ENCODE peak calls at places on chromosomes 6 and 20, in eight cellular contexts. D is DMS 273 treated with DMSO at 0.1 percent for 48 hours; I is AG04450; Z is fibroblast of mammary gland; R is tibial artery; W is cerebellar cortex; U is stromal cell of bone marrow; T is activated CD8-positive, alpha-beta memory T cell treated with anti-CD3 and anti-CD28 coated beads, Interleukin-2, amount 50 U/mL, for 4 hours. Y is an unnamed sample.

GRCh38 chr6:17863971-17864754 is 123.3 kb downstream of the KIF13A start:
- DNase-seq in D (no peak), I (no peak), Z (peak), R (peak), W (no peak), U (no peak), T (no peak), Y (no peak)

GRCh38 chr6:2764610-2765165 is 505 bp upstream of the WRNIP1 start:
- DNase-seq in D (peak), I (no peak), Z (peak), R (no peak), W (peak), U (peak), T (peak), Y (peak)

GRCh38 chr20:57265649-57266250 is 691 bp downstream of the BMP7 start:
- DNase-seq in D (no peak), I (no peak), Z (peak), R (no peak), W (no peak), U (no peak), T (no peak), Y (no peak)

GRCh38 chr6:145148392-145149175 is 586.7 kb downstream of the EPM2A start:
- DNase-seq in D (no peak), I (no peak), Z (peak), R (no peak), W (no peak), U (peak), T (no peak), Y (no peak)

GRCh38 chr6:130233332-130233731 is 10.6 kb upstream of the SAMD3 start:
- DNase-seq in D (no peak), I (peak), Z (peak), R (no peak), W (no peak), U (no peak), T (no peak), Y (no peak)

GRCh38 chr6:156795825-156796224 is 18.6 kb downstream of the ARID1B start:
- DNase-seq in D (no peak), I (no peak), Z (no peak), R (no peak), W (peak), U (no peak), T (no peak), Y (no peak)

GRCh38 chr20:11891081-11891826 is 26.4 kb upstream of the BTBD3 start:
- DNase-seq in D (peak), I (no peak), Z (peak), R (peak), W (no peak), U (no peak), T (peak), Y (peak)

GRCh38 chr20:60221593-60221992 is 263.4 kb downstream of the CDH26 start:
- DNase-seq in D (no peak), I (no peak), Z (no peak), R (no peak), W (no peak), U (no peak), T (no peak), Y (no peak)

GRCh38 chr20:12965212-12965879 is 43.4 kb upstream of the SPTLC3 start:
- DNase-seq in D (no peak), I (no peak), Z (peak), R (no peak), W (no peak), U (peak), T (no peak), Y (no peak)

GRCh38 chr20:13363473-13363872 is 142.4 kb downstream of the ISM1 start:
- DNase-seq in D (no peak), I (no peak), Z (no peak), R (no peak), W (no peak), U (no peak), T (no peak), Y (no peak)

GRCh38 chr6:105983763-105984162 is 102.4 kb upstream of the PRDM1 start:
- DNase-seq in D (no peak), I (no peak), Z (no peak), R (no peak), W (no peak), U (no peak), T (no peak), Y (no peak)

GRCh38 chr6:33407132-33407718 is 3.6 kb upstream of the PHF1 start:
- DNase-seq in D (no peak), I (no peak), Z (peak), R (no peak), W (peak), U (peak), T (no peak), Y (no peak)

GRCh38 chr6:3678946-3679345 is 72.6 kb downstream of the PXDC1 start:
- DNase-seq in D (no peak), I (no peak), Z (no peak), R (no peak), W (no peak), U (no peak), T (no peak), Y (no peak)

GRCh38 chr20:36777576-36777975 is 4.0 kb upstream of the DSN1 start:
- DNase-seq in D (no peak), I (no peak), Z (no peak), R (no peak), W (no peak), U (no peak), T (no peak), Y (no peak)

GRCh38 chr6:97653517-97653916 is 370.5 kb upstream of the MMS22L start:
- DNase-seq in D (no peak), I (no peak), Z (no peak), R (no peak), W (no peak), U (no peak), T (no peak), Y (no peak)

GRCh38 chr6:43269273-43270007 is 26.2 kb downstream of the TTBK1 start:
- DNase-seq in D (no peak), I (no peak), Z (no peak), R (no peak), W (no peak), U (no peak), T (peak), Y (no peak)

GRCh38 chr20:50728486-50728980 is 2.8 kb upstream of the PARD6B start:
- DNase-seq in D (no peak), I (no peak), Z (no peak), R (no peak), W (no peak), U (no peak), T (no peak), Y (no peak)

GRCh38 chr20:1998715-1999114 is 4.9 kb upstream of the PDYN start:
- DNase-seq in D (no peak), I (no peak), Z (no peak), R (no peak), W (no peak), U (no peak), T (no peak), Y (no peak)

GRCh38 chr20:43022081-43022480 is 167.6 kb downstream of the PTPRT start:
- DNase-seq in D (no peak), I (no peak), Z (no peak), R (no peak), W (no peak), U (no peak), T (no peak), Y (no peak)

GRCh38 chr6:69795469-69796080 is 1.2 kb downstream of the LMBRD1 start:
- DNase-seq in D (no peak), I (no peak), Z (no peak), R (no peak), W (peak), U (no peak), T (no peak), Y (peak)

GRCh38 chr6:112337209-112337638 is 9.9 kb upstream of the RFPL4B start:
- DNase-seq in D (peak), I (peak), Z (peak), R (peak), W (peak), U (peak), T (no peak), Y (no peak)

GRCh38 chr6:33276581-33276863 is 401 bp upstream of the B3GALT4 start:
- DNase-seq in D (no peak), I (no peak), Z (no peak), R (no peak), W (no peak), U (no peak), T (no peak), Y (no peak)

GRCh38 chr20:61252601-61253263 is 671 bp downstream of the CDH4 start:
- DNase-seq in D (no peak), I (no peak), Z (no peak), R (no peak), W (no peak), U (peak), T (no peak), Y (no peak)

GRCh38 chr20:48921883-48922867 is 664 bp downstream of the ARFGEF2 start:
- DNase-seq in D (peak), I (no peak), Z (peak), R (no peak), W (no peak), U (no peak), T (no peak), Y (no peak)

GRCh38 chr20:23205656-23206055 is 119.5 kb upstream of the CD93 start:
- DNase-seq in D (no peak), I (no peak), Z (peak), R (peak), W (peak), U (no peak), T (no peak), Y (no peak)

GRCh38 chr20:29448806-29449470 is 1808.5 kb upstream of the DEFB115 start:
- DNase-seq in D (no peak), I (no peak), Z (no peak), R (no peak), W (no peak), U (no peak), T (no peak), Y (no peak)

GRCh38 chr6:42032366-42032765 is 18.0 kb upstream of the TAF8 start:
- DNase-seq in D (no peak), I (no peak), Z (no peak), R (peak), W (no peak), U (no peak), T (no peak), Y (no peak)

GRCh38 chr20:5492941-5493340 is 176.2 kb upstream of the PROKR2 start:
- DNase-seq in D (no peak), I (no peak), Z (no peak), R (no peak), W (no peak), U (no peak), T (no peak), Y (no peak)

GRCh38 chr6:46011241-46012085 is 4.2 kb downstream of the CLIC5 start:
- DNase-seq in D (no peak), I (no peak), Z (no peak), R (no peak), W (no peak), U (no peak), T (peak), Y (peak)

GRCh38 chr20:31835977-31836852 is 9.2 kb downstream of the FOXS1 start:
- DNase-seq in D (peak), I (peak), Z (peak), R (peak), W (peak), U (peak), T (no peak), Y (peak)

GRCh38 chr6:139337830-139338229 is 36.6 kb downstream of the CITED2 start:
- DNase-seq in D (no peak), I (no peak), Z (no peak), R (no peak), W (no peak), U (no peak), T (no peak), Y (no peak)

GRCh38 chr20:37342231-37343177 is 3.4 kb upstream of the SRC start:
- DNase-seq in D (no peak), I (no peak), Z (no peak), R (peak), W (no peak), U (no peak), T (no peak), Y (no peak)

GRCh38 chr20:12715371-12715770 is 293.4 kb upstream of the SPTLC3 start:
- DNase-seq in D (no peak), I (no peak), Z (no peak), R (no peak), W (no peak), U (no peak), T (no peak), Y (no peak)

GRCh38 chr20:51928931-51929330 is 126.6 kb upstream of the SALL4 start:
- DNase-seq in D (no peak), I (no peak), Z (peak), R (no peak), W (no peak), U (no peak), T (no peak), Y (no peak)

GRCh38 chr6:30497714-30498113 is 8.4 kb downstream of the HLA-E start:
- DNase-seq in D (no peak), I (no peak), Z (no peak), R (no peak), W (no peak), U (no peak), T (no peak), Y (no peak)

GRCh38 chr6:143419526-143419925 is 31.0 kb downstream of the ADAT2 start:
- DNase-seq in D (no peak), I (no peak), Z (no peak), R (no peak), W (no peak), U (no peak), T (no peak), Y (no peak)